ENCODE peak calls at places on chromosomes 13 and 19, in four cellular contexts. R, X, Q and B are unnamed samples.

GRCh38 chr13:98427331-98427995 is 149.4 kb downstream of the STK24 start:
- DNase-seq in R (no peak), X (no peak), Q (no peak), B (no peak)

GRCh38 chr13:110538632-110539031 is 22.9 kb downstream of the RAB20 start:
- DNase-seq in R (no peak), X (no peak), Q (no peak), B (no peak)

GRCh38 chr19:6209233-6209632 is 70.5 kb downstream of the MLLT1 start:
- DNase-seq in X (no peak), Q (no peak), R (no peak), B (no peak)

GRCh38 chr19:54662730-54663129 is at the start of gene LILRB4:
- DNase-seq in Q (no peak), X (no peak), R (no peak), B (no peak)

GRCh38 chr13:76222511-76222910 is 586.4 kb downstream of the LMO7 start:
- DNase-seq in R (no peak), Q (no peak), X (no peak), B (no peak)

GRCh38 chr19:42024622-42025111 is 30.6 kb upstream of the ATP1A3 start:
- DNase-seq in R (no peak), Q (no peak), X (no peak), B (no peak)

GRCh38 chr13:95296326-95296939 is 4.8 kb downstream of the ABCC4 start:
- DNase-seq in Q (peak), X (no peak), R (peak), B (peak)

GRCh38 chr13:26325876-26326275 is 71.9 kb downstream of the CDK8 start:
- DNase-seq in Q (no peak), R (no peak), X (no peak), B (no peak)

GRCh38 chr13:49052801-49053200 is 77.1 kb downstream of the FNDC3A start:
- DNase-seq in X (no peak), Q (no peak), R (no peak), B (no peak)

GRCh38 chr13:49057176-49057575 is 81.5 kb downstream of the FNDC3A start:
- DNase-seq in X (no peak), R (no peak), Q (no peak), B (no peak)

GRCh38 chr13:49055021-49055420 is 79.3 kb downstream of the FNDC3A start:
- DNase-seq in X (no peak), Q (no peak), R (no peak), B (no peak)

GRCh38 chr13:49053899-49054298 is 78.2 kb downstream of the FNDC3A start:
- DNase-seq in Q (no peak), X (no peak), R (no peak), B (no peak)

GRCh38 chr13:49053215-49053614 is 77.5 kb downstream of the FNDC3A start:
- DNase-seq in R (no peak), Q (no peak), X (no peak), B (no peak)
- TF ChIP-seq ELF4 in R (no peak), Q (no peak), X (no peak), B (no peak)

GRCh38 chr13:43284162-43284561 is 260.8 kb downstream of the DNAJC15 start:
- DNase-seq in Q (no peak), X (no peak), R (no peak), B (no peak)
- TF ChIP-seq ELF4 in Q (no peak), X (no peak), R (no peak), B (no peak)

GRCh38 chr19:661427-662196 is 1.4 kb downstream of the RNF126 start:
- DNase-seq in R (no peak), X (peak), Q (no peak), B (no peak)

GRCh38 chr19:662207-662961 is 630 bp downstream of the RNF126 start:
- DNase-seq in X (peak), Q (peak), R (peak), B (peak)

GRCh38 chr19:664913-665443 is 2.0 kb upstream of the RNF126 start:
- DNase-seq in Q (peak), X (peak), R (peak), B (peak)

GRCh38 chr19:663682-664117 is 686 bp upstream of the RNF126 start:
- DNase-seq in X (no peak), Q (no peak), R (no peak), B (no peak)

GRCh38 chr19:662962-663681 is at the start of gene RNF126:
- DNase-seq in R (peak), X (peak), Q (peak), B (peak)
- TF ChIP-seq ELF4 in R (no peak), X (no peak), Q (no peak), B (no peak)

GRCh38 chr13:32840113-32840512 is 176.1 kb upstream of the KL start:
- DNase-seq in Q (no peak), R (no peak), X (no peak), B (no peak)

GRCh38 chr13:32837973-32838940 is 178.0 kb upstream of the KL start:
- DNase-seq in R (no peak), Q (no peak), X (no peak), B (no peak)

GRCh38 chr13:32837307-32837972 is 178.8 kb upstream of the KL start:
- DNase-seq in X (no peak), R (no peak), Q (no peak), B (no peak)

GRCh38 chr13:32840840-32841713 is 175.1 kb upstream of the KL start:
- DNase-seq in Q (no peak), X (no peak), R (no peak), B (no peak)

GRCh38 chr13:32838985-32839384 is 177.2 kb upstream of the KL start:
- DNase-seq in Q (peak), R (no peak), X (no peak), B (no peak)
- TF ChIP-seq ELF4 in Q (no peak), R (no peak), X (no peak), B (no peak)

GRCh38 chr13:60370343-60370742 is 26.7 kb upstream of the TDRD3 start:
- DNase-seq in Q (no peak), X (no peak), R (no peak), B (no peak)
- TF ChIP-seq ELF4 in Q (no peak), X (no peak), R (no peak), B (no peak)

GRCh38 chr19:2578391-2578826 is 102.5 kb downstream of the GADD45B start:
- DNase-seq in Q (no peak), X (no peak), R (peak), B (no peak)
- TF ChIP-seq ELF4 in Q (no peak), X (no peak), R (no peak), B (no peak)

DNA sequence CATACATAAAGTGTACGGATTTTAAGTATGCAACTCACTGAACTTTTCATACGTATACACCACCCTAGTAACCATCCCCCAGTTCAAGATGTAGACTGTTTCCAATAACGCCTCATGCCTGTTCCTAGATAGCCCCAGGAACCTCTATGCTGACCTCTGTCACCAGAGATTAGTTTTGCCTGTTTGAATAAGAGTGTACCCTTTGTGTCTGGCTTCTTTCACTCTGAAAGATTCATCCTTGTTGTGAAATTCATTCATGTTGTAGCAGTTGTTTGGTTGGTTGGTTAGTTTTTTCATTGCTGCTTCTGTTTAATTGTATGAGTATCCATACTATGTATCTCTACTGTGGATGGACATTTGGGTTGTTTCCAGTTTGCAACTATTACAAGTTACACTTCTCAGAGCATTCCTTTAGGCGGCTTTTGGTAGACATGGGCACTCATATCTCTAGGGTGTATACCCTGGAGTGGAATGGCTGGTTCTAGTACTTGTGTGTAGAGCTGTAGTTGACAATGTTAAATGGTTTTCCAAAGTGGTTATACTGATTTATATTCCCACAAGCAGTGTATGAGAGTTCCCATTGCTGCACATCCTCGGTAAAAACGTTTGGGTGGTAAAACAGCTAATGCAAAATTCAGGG is 1.6 kb downstream of the RNASEH2B start:
- DNase-seq in R (no peak), X (peak), Q (peak), B (no peak)
- TF ChIP-seq ELF4 in R (no peak), X (no peak), Q (no peak), B (no peak)

GRCh38 chr19:39104104-39104708 is 20.0 kb downstream of the ACP7 start:
- DNase-seq in Q (peak), R (no peak), X (no peak), B (no peak)
- TF ChIP-seq ELF4 in Q (no peak), R (no peak), X (no peak), B (no peak)

DNA sequence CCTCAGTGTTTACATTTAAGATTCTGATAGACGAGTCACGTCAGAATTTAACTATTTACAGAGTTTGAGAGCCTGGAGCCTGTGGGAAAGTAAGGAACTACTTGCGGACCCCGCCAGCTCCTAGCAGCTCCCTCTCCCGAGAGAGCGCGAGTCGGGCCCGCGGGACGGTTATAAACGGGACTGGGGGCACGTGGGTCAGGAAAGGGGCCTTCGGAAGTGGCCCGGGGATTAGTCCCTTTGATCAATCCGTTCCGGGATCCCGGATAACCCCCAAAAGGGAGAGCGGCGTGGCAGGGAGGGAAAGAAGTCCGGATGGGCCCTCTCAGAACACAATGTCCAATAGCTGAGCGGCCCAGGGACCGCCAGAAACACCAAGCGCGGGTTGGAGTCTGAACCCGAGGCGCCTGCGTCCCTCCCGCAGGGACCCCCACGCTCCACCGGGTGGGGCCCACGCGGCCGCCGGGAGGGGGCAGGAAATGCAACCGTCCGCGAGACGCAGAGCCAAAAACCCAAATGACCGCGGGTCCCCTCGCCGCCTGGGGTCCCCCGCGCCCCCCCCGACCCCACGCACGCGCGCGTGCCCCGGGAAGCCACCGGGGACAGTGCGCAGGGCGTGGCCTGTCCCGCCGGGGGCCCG is 3.6 kb downstream of the ZIC5 start:
- DNase-seq in X (no peak), R (peak), Q (no peak), B (no peak)
- TF ChIP-seq ELF4 in X (no peak), R (no peak), Q (no peak), B (no peak)